ENCODE peak calls at places on chromosomes 4 and X, in seven cellular contexts. H is mesothelial cell of epicardium, W is mucosa of descending colon, A is T-helper 9 cell, R is A549, E is HEK293T, Z is HS-27A. M is an unnamed sample.

GRCh38 chr4:168028970-168029610 is 63.2 kb upstream of the ANXA10 start:
- DNase-seq in A (no peak), R (no peak), E (no peak), W (no peak), Z (peak), H (no peak), M (no peak)

GRCh38 chr4:65623509-65623908 is 46.8 kb downstream of the EPHA5 start:
- DNase-seq in E (no peak), H (no peak), Z (peak), R (peak), W (no peak), A (no peak), M (no peak)

GRCh38 chr4:188029114-188029513 is 33.5 kb downstream of the ZFP42 start:
- DNase-seq in E (no peak), R (no peak), A (no peak), Z (no peak), W (no peak), H (no peak), M (no peak)

GRCh38 chr4:78642934-78643333 is 91.4 kb downstream of the ANXA3 start:
- DNase-seq in R (no peak), E (no peak), W (peak), A (no peak), H (no peak), Z (no peak), M (no peak)

GRCh38 chr4:84698962-84699671 is 116.2 kb downstream of the CDS1 start:
- DNase-seq in H (no peak), R (no peak), W (no peak), A (no peak), E (no peak), Z (no peak), M (no peak)

GRCh38 chrX:3550160-3550765 is 163.2 kb downstream of the PRKX start:
- DNase-seq in E (peak), A (no peak), H (no peak), W (peak), Z (no peak), R (peak), M (no peak)

GRCh38 chr4:137641554-137641953 is 109.3 kb upstream of the PCDH18 start:
- DNase-seq in E (no peak), W (no peak), Z (no peak), R (no peak), H (no peak), A (no peak), M (no peak)

GRCh38 chr4:56575820-56576429 is 70.3 kb downstream of the ARL9 start:
- DNase-seq in R (peak), Z (peak), H (no peak), W (no peak), A (no peak), E (peak), M (no peak)

GRCh38 chr4:1521821-1522361 is 115.6 kb upstream of the NKX1-1 start:
- DNase-seq in E (no peak), R (no peak), W (no peak), A (no peak), H (no peak), Z (no peak), M (no peak)